ENCODE peak calls at places on chromosomes 16 and 17, in five cellular contexts. Z, C, J, I and N are unnamed samples.

GRCh38 chr16:70577256-70577698 is 53.7 kb downstream of the SF3B3 start:
- DNase-seq in C (no peak), I (peak), Z (no peak), J (no peak), N (peak)

GRCh38 chr16:27431773-27432599 is 30.0 kb downstream of the IL21R start:
- DNase-seq in J (peak), Z (no peak), I (no peak), C (no peak), N (peak)

GRCh38 chr16:81446318-81447275 is 2.0 kb downstream of the CMIP start:
- DNase-seq in J (peak), Z (no peak), C (peak), I (peak), N (no peak)

GRCh38 chr16:6146874-6147425 is 1049.4 kb upstream of the EEF2KMT start:
- DNase-seq in C (no peak), J (no peak), I (no peak), Z (no peak), N (no peak)

GRCh38 chr16:4934591-4934990 is 2.4 kb downstream of the PPL start:
- DNase-seq in C (no peak), Z (no peak), I (no peak), J (no peak), N (no peak)

GRCh38 chr16:23509763-23510153 is 536 bp downstream of the GGA2 start:
- DNase-seq in C (peak), J (peak), I (no peak), Z (no peak), N (no peak)

GRCh38 chr17:79374087-79374486 is 236.8 kb downstream of the RBFOX3 start:
- DNase-seq in I (no peak), C (no peak), Z (no peak), J (no peak), N (no peak)

GRCh38 chr16:19774024-19774423 is 56.0 kb downstream of the IQCK start:
- DNase-seq in J (no peak), Z (no peak), C (no peak), I (no peak), N (no peak)

GRCh38 chr16:47129755-47130435 is 13.8 kb downstream of the NETO2 start:
- DNase-seq in Z (no peak), I (no peak), C (no peak), J (no peak), N (no peak)

GRCh38 chr16:25114121-25114520 is 2.6 kb downstream of the LCMT1 start:
- DNase-seq in Z (no peak), C (no peak), I (no peak), J (no peak), N (no peak)

GRCh38 chr17:20996724-20997615 is 45.8 kb downstream of the USP22 start:
- DNase-seq in C (no peak), I (peak), J (no peak), Z (no peak), N (no peak)

GRCh38 chr17:17028059-17028877 is 14.0 kb upstream of the MPRIP start:
- DNase-seq in I (peak), Z (peak), J (peak), C (peak), N (peak)

GRCh38 chr16:83473109-83473508 is 334.7 kb upstream of the HSBP1 start:
- DNase-seq in I (no peak), C (no peak), Z (no peak), J (no peak), N (no peak)

GRCh38 chr17:30291571-30292489 is at the start of gene BLMH:
- DNase-seq in Z (peak), J (peak), I (peak), C (peak), N (peak)

GRCh38 chr17:81365148-81365600 is 30.1 kb upstream of the BAHCC1 start:
- DNase-seq in C (peak), I (peak), Z (no peak), J (peak), N (no peak)

GRCh38 chr16:2086812-2087425 is 39.1 kb downstream of the TSC2 start:
- DNase-seq in Z (no peak), J (no peak), C (no peak), I (no peak), N (no peak)

GRCh38 chr17:1413281-1413791 is 13.3 kb upstream of the YWHAE start:
- DNase-seq in I (no peak), Z (peak), C (peak), J (peak), N (peak)

GRCh38 chr16:21611546-21612384 is 12.4 kb downstream of the METTL9 start:
- DNase-seq in C (no peak), I (no peak), Z (no peak), J (no peak), N (no peak)

GRCh38 chr16:12214509-12214908 is 238.0 kb downstream of the SNX29 start:
- DNase-seq in J (no peak), Z (no peak), C (no peak), I (no peak), N (no peak)

GRCh38 chr17:12538003-12538402 is 127.7 kb upstream of the MYOCD start:
- DNase-seq in I (no peak), Z (no peak), C (no peak), J (no peak), N (no peak)

GRCh38 chr16:12063004-12063395 is 86.5 kb downstream of the SNX29 start:
- DNase-seq in Z (no peak), C (no peak), I (no peak), J (no peak), N (no peak)

GRCh38 chr17:744937-745336 is 7.1 kb downstream of the GEMIN4 start:
- DNase-seq in I (no peak), C (no peak), J (no peak), Z (no peak), N (no peak)

GRCh38 chr17:66343531-66344078 is 41.2 kb downstream of the PRKCA start:
- DNase-seq in J (no peak), C (no peak), I (no peak), Z (no peak), N (no peak)

GRCh38 chr17:1773755-1774181 is 11.9 kb downstream of the SERPINF1 start:
- DNase-seq in J (no peak), Z (no peak), C (no peak), I (no peak), N (no peak)

GRCh38 chr16:89863741-89864391 is 9.5 kb upstream of the TCF25 start:
- DNase-seq in J (no peak), I (no peak), Z (no peak), C (peak), N (no peak)

GRCh38 chr16:72124761-72125634 is 31.4 kb downstream of the DHX38 start:
- DNase-seq in Z (peak), C (peak), J (peak), I (peak), N (no peak)

GRCh38 chr17:50051606-50052005 is 4.3 kb upstream of the ITGA3 start:
- DNase-seq in Z (no peak), C (no peak), I (no peak), J (no peak), N (peak)

GRCh38 chr16:71846443-71846842 is 667 bp downstream of the ATXN1L start:
- DNase-seq in I (no peak), Z (no peak), J (no peak), C (no peak), N (no peak)

GRCh38 chr16:64172652-64173051 is 949.2 kb downstream of the CDH11 start:
- DNase-seq in J (no peak), I (no peak), Z (no peak), C (no peak), N (no peak)

GRCh38 chr17:73474370-73474988 is 162.7 kb upstream of the CDC42EP4 start:
- DNase-seq in J (peak), C (peak), I (peak), Z (no peak), N (no peak)

GRCh38 chr17:14780116-14780515 is 479.2 kb downstream of the HS3ST3B1 start:
- DNase-seq in J (no peak), Z (no peak), I (no peak), C (no peak), N (no peak)

GRCh38 chr17:48427598-48427997 is 2.4 kb downstream of the SKAP1 start:
- DNase-seq in C (no peak), Z (no peak), I (no peak), J (no peak), N (no peak)

GRCh38 chr16:54178491-54178976 is 108.1 kb downstream of the IRX3 start:
- DNase-seq in J (no peak), Z (no peak), I (no peak), C (peak), N (no peak)

DNA sequence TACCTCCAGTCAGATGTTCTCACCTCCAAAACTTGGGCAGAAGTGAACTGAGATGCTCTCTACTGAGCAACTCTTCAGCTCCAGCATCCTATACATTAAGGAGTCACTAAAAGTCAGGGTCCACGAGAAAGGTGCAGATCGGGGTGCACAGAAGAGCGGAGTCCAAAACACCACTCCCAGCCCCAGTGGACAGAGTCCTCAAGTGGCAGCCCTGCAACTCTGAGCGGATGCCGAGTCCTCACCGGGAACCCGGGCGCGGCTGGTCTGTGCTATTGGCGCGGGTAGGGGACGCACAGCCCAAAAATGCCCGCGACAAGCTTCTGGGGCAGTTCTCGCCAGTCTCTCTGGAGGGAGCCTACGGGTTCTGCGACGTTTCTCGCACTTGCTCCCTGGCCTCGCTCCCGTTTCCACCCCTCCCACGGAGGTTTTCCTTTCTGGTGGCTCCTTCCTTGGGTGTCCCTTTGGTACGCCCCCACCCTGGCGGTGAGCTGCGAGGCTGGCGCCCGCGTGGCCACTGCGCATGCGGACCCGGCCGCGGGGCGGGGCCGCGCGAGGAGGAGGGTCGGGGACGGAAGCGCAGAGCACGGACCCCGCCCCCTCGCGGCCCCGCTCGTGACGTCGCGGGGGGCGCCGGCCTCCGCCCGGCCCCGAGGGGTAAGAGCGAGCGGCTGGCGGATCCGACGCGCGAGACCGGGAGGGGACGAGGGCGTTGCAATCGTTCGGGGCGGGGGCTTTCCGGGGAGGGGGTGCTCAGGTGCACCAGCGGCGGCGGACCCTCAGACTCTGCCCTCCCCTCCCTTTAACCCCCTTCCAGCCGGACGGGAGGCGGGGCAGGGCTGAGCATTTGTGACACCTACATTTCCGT is at the start of gene TMEM219:
- DNase-seq in I (peak), Z (peak), J (peak), C (peak), N (no peak)
- TF ChIP-seq CTCF in I (peak), Z (peak), J (peak), C (peak), N (peak)

GRCh38 chr17:6668727-6669425 is 17.3 kb downstream of the C17orf100 start:
- DNase-seq in C (no peak), I (peak), J (no peak), Z (no peak), N (no peak)
- TF ChIP-seq CTCF in C (no peak), I (no peak), J (no peak), Z (no peak), N (no peak)

GRCh38 chr17:44083250-44083849 is 12.8 kb downstream of the G6PC3 start:
- DNase-seq in Z (no peak), C (no peak), J (no peak), I (no peak), N (no peak)
- TF ChIP-seq CTCF in Z (peak), C (no peak), J (no peak), I (no peak), N (no peak)

DNA sequence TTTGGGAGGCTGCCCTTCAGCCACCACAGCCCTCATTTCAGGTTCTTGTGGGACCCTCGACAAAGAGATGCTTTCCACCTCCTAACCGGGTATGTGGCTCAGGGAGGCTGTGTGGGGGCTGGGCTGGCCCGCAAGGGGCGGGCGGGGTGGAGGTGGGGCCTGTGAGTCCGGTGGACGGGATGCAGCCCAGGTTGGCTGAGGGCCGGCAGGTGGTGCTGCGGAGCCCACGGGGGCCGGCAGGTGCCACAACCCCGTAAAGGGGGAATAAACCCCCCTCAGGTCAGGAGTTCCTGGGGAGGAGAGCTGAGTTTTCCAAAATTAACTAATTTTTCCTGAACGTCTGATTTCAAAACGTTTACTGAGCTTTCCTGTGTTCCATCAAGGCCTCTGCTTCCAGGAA is 4.9 kb upstream of the CIAO3 start:
- DNase-seq in J (no peak), I (no peak), Z (no peak), C (no peak), N (no peak)
- TF ChIP-seq CTCF in J (no peak), I (no peak), Z (peak), C (no peak), N (peak)